ENCODE peak calls at places on chromosome 19, in five cellular contexts. A is NCI-H345, V is skeletal muscle cell, G is ELR, J is AG10803. X is an unnamed sample.

GRCh38 chr19:11387154-11388034 is 3.3 kb upstream of the EPOR start:
- DNase-seq in G (no peak), J (no peak), A (no peak), V (no peak), X (no peak)

GRCh38 chr19:46834984-46835383 is 15.7 kb downstream of the AP2S1 start:
- DNase-seq in G (no peak), V (no peak), A (no peak), J (no peak), X (no peak)

GRCh38 chr19:49691243-49692101 is 556 bp downstream of the CPT1C start:
- DNase-seq in G (peak), J (peak), A (peak), V (no peak), X (peak)

GRCh38 chr19:53553865-53554791 is 16.2 kb downstream of the ZNF331 start:
- DNase-seq in V (peak), A (peak), J (peak), G (peak), X (peak)

GRCh38 chr19:10667867-10668266 is 13.7 kb downstream of the ILF3 start:
- DNase-seq in G (no peak), J (no peak), V (no peak), A (no peak), X (no peak)

GRCh38 chr19:13492128-13492527 is 14.2 kb downstream of the CACNA1A start:
- DNase-seq in V (peak), G (peak), J (peak), A (no peak), X (peak)

GRCh38 chr19:17026706-17027427 is at the start of gene CPAMD8:
- DNase-seq in G (no peak), V (no peak), J (no peak), A (no peak), X (no peak)

GRCh38 chr19:15187026-15188007 is 13.5 kb downstream of the NOTCH3 start:
- DNase-seq in V (no peak), A (no peak), G (peak), J (no peak), X (no peak)

GRCh38 chr19:50178859-50179537 is 15.9 kb upstream of the IZUMO2 start:
- DNase-seq in J (no peak), G (no peak), V (no peak), A (no peak), X (peak)

GRCh38 chr19:7582446-7582845 is 13.2 kb upstream of the CAMSAP3 start:
- DNase-seq in V (no peak), G (no peak), J (no peak), A (no peak), X (no peak)